ENCODE peak calls at places on chromosomes 4 and X, in eight cellular contexts. M, E, J, P, S, A, U and N are unnamed samples. For H3K4me1, H3K9me3 and H3K36me3, the result is how much of the 10 kb centered on the place peaks cover.

GRCh38 chrX:25144043-25144940 is 128.5 kb upstream of the ARX start:
- DNase-seq in M (peak), S (peak), U (peak), E (peak), J (no peak), P (peak), A (peak), N (peak)

GRCh38 chr4:110484767-110485166 is 8.8 kb downstream of the ENPEP start:
- DNase-seq in J (no peak), P (no peak), U (no peak), M (peak), A (peak), S (no peak), E (no peak), N (no peak)

GRCh38 chr4:56981795-56982201 is 3.1 kb downstream of the POLR2B start:
- DNase-seq in U (peak), E (no peak), A (peak), J (no peak), M (no peak), P (no peak), S (no peak), N (no peak)

GRCh38 chr4:26936284-26937065 is 75.8 kb downstream of the STIM2 start:
- DNase-seq in A (no peak), J (peak), M (no peak), E (no peak), P (peak), U (no peak), S (no peak), N (no peak)

GRCh38 chrX:23901065-23901464 is 6.7 kb downstream of the APOO start:
- DNase-seq in P (no peak), S (no peak), U (peak), J (no peak), M (no peak), E (no peak), A (peak), N (no peak)

GRCh38 chr4:184824776-184825393 is 883 bp downstream of the ACSL1 start:
- DNase-seq in M (no peak), E (no peak), S (no peak), P (no peak), A (peak), J (no peak), U (peak), N (no peak)

GRCh38 chrX:150352114-150352513 is 11.0 kb upstream of the MAMLD1 start:
- DNase-seq in E (no peak), M (no peak), S (no peak), U (no peak), P (no peak), J (no peak), A (peak), N (no peak)

GRCh38 chr4:181148470-181148869 is 1094.7 kb upstream of the TENM3 start:
- DNase-seq in M (no peak), P (no peak), U (no peak), J (no peak), E (no peak), A (no peak), S (no peak), N (no peak)

GRCh38 chrX:152405561-152405960 is 45.6 kb downstream of the GABRA3 start:
- DNase-seq in A (no peak), S (no peak), M (no peak), E (no peak), J (no peak), P (no peak), U (no peak), N (no peak)

GRCh38 chr4:40425799-40426574 is 90.9 kb downstream of the CHRNA9 start:
- DNase-seq in P (no peak), J (no peak), S (no peak), A (no peak), M (no peak), U (no peak), E (no peak), N (no peak)

GRCh38 chrX:2351999-2352995 is 148.5 kb downstream of the DHRSX start:
- DNase-seq in E (peak), M (no peak), J (no peak), A (peak), P (no peak), S (no peak), U (no peak), N (no peak)

GRCh38 chr4:119579823-119580222 is 48.8 kb downstream of the PDE5A start:
- DNase-seq in A (no peak), M (no peak), P (no peak), E (no peak), S (no peak), J (no peak), U (no peak), N (no peak)

GRCh38 chr4:56727150-56727549 is 46.1 kb upstream of the HOPX start:
- DNase-seq in S (no peak), A (peak), E (no peak), P (no peak), U (no peak), J (no peak), M (no peak), N (no peak)

GRCh38 chr4:2073808-2074481 is 14.8 kb downstream of the NAT8L start:
- DNase-seq in M (no peak), J (peak), E (no peak), S (no peak), A (no peak), U (no peak), P (no peak), N (no peak)

GRCh38 chr4:83964996-83965541 is 429.2 kb downstream of the GPAT3 start:
- DNase-seq in J (no peak), S (no peak), E (no peak), A (no peak), P (no peak), M (no peak), U (no peak), N (no peak)

GRCh38 chr4:147828361-147828760 is 96.5 kb downstream of the ARHGAP10 start:
- DNase-seq in E (no peak), S (no peak), M (no peak), U (no peak), A (peak), J (no peak), P (no peak), N (no peak)

GRCh38 chr4:132227349-132228165 is 921.5 kb upstream of the PCDH10 start:
- DNase-seq in J (no peak), S (peak), M (no peak), A (peak), U (no peak), P (peak), E (no peak), N (no peak)

GRCh38 chr4:16413794-16414555 is 187.7 kb upstream of the TAPT1 start:
- DNase-seq in M (no peak), S (no peak), J (no peak), P (no peak), A (no peak), E (no peak), U (no peak), N (no peak)

GRCh38 chr4:25449688-25450087 is 72.6 kb downstream of the ANAPC4 start:
- DNase-seq in P (no peak), M (no peak), A (no peak), S (no peak), E (no peak), J (no peak), U (no peak), N (no peak)

GRCh38 chrX:122913134-122913533 is 270.9 kb upstream of the GRIA3 start:
- DNase-seq in S (no peak), J (no peak), M (no peak), P (no peak), U (no peak), E (no peak), A (no peak), N (no peak)

GRCh38 chr4:19807505-19807904 is 444.2 kb upstream of the SLIT2 start:
- DNase-seq in J (no peak), S (no peak), P (peak), E (no peak), U (no peak), M (no peak), A (peak), N (no peak)

GRCh38 chr4:71382569-71383560 is 44.0 kb downstream of the SLC4A4 start:
- DNase-seq in J (no peak), E (no peak), M (no peak), A (peak), S (no peak), U (no peak), P (no peak), N (no peak)

GRCh38 chr4:184007891-184008290 is 102.8 kb downstream of the STOX2 start:
- DNase-seq in E (no peak), P (no peak), S (no peak), A (peak), U (no peak), M (no peak), J (no peak), N (no peak)

GRCh38 chrX:40524423-40524822 is 56.3 kb upstream of the ATP6AP2 start:
- DNase-seq in P (no peak), S (no peak), E (no peak), A (no peak), U (no peak), M (no peak), J (no peak), N (no peak)

GRCh38 chr4:23900636-23901035 is 10.8 kb upstream of the PPARGC1A start:
- DNase-seq in M (no peak), J (no peak), P (no peak), A (no peak), U (no peak), S (no peak), E (no peak), N (no peak)

GRCh38 chrX:123731258-123731986 is 1.4 kb downstream of the THOC2 start:
- DNase-seq in J (no peak), P (no peak), A (peak), S (no peak), E (no peak), U (peak), M (no peak), N (no peak)

GRCh38 chrX:56789518-56790070 is 60.6 kb downstream of the NBDY start:
- DNase-seq in M (no peak), E (no peak), J (peak), S (no peak), P (no peak), U (no peak), A (no peak), N (no peak)

GRCh38 chr4:61959087-61959486 is 759.0 kb downstream of the ADGRL3 start:
- DNase-seq in A (no peak), P (no peak), J (no peak), E (no peak), S (no peak), M (no peak), U (no peak), N (no peak)
- H3K4me1 ChIP-seq in A (under half), P (under half), J (under half), E (under half), S (under half), M (under half), U (under half), N (under half)

DNA sequence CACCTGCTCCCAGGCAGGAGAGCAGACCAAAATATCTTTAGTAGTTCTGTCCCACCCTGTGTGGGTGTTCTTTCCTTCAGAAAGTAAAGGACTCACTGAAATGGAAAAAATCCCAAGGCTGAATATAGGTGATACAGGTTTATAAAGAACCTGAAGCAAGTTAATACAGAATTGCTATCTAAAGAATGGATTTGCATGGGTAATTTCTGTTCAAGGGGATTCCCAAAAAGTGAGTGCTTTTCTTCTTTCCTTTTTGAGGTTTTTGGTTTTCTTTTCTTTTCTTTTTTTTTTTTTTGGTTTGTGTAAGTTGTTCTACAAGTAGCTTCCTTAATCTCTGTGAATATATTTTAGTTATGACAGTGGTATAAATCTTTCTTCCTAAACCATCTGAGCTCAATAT is 560.7 kb upstream of the BOD1L1 start:
- DNase-seq in J (no peak), S (no peak), P (no peak), A (no peak), M (no peak), U (no peak), E (no peak), N (no peak)
- H3K9me3 ChIP-seq in J (under half), S (under half), P (under half), A (under half), M (under half), U (under half), E (under half), N (under half)

GRCh38 chr4:75819121-75819520 is 83.1 kb downstream of the PPEF2 start:
- DNase-seq in M (no peak), E (no peak), U (no peak), J (no peak), A (no peak), P (no peak), S (no peak), N (no peak)

GRCh38 chr4:75820197-75820596 is 82.1 kb downstream of the PPEF2 start:
- DNase-seq in J (no peak), A (no peak), P (no peak), M (no peak), U (no peak), S (no peak), E (no peak), N (no peak)

GRCh38 chr4:75820676-75821075 is 81.6 kb downstream of the PPEF2 start:
- DNase-seq in E (no peak), A (no peak), U (no peak), J (no peak), M (no peak), S (no peak), P (no peak), N (no peak)

GRCh38 chr4:75821966-75822365 is 80.3 kb downstream of the PPEF2 start:
- DNase-seq in M (no peak), U (no peak), J (no peak), S (no peak), E (no peak), P (no peak), A (peak), N (no peak)

DNA sequence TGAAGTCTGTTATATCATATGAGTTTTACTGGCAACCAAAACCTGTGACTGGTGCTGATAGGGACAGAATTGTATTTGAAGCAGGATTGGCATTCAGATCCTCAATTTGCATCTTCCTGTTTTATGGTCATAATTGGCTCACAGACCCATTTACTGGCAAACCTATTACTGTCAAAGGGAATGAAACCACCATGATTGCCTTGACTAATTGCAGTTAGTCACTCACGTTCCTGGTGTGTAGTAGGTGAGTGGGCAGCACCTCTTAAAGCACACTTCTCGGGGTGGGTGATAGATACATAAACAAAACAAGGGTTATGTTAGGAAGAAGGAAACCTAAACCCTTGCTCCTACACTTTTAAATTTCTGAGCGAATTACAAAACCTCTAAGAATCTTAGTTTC is 81.0 kb downstream of the PPEF2 start:
- DNase-seq in U (no peak), S (no peak), A (no peak), P (no peak), E (no peak), M (no peak), J (no peak), N (no peak)
- H3K36me3 ChIP-seq in U (under half), S (under half), A (under half), P (under half), E (under half), M (under half), J (under half), N (under half)

GRCh38 chr4:86921608-86922252 is 13.1 kb upstream of the AFF1 start:
- DNase-seq in M (no peak), A (no peak), S (no peak), U (no peak), J (no peak), P (no peak), E (no peak), N (no peak)

GRCh38 chr4:86928400-86929255 is 6.2 kb upstream of the AFF1 start:
- DNase-seq in M (no peak), U (no peak), J (no peak), P (no peak), S (no peak), A (no peak), E (no peak), N (no peak)

GRCh38 chr4:86927843-86928395 is 6.9 kb upstream of the AFF1 start:
- DNase-seq in M (peak), U (no peak), E (no peak), A (peak), S (no peak), P (peak), J (no peak), N (no peak)

GRCh38 chr4:86926428-86927086 is 8.3 kb upstream of the AFF1 start:
- DNase-seq in U (no peak), P (no peak), J (no peak), A (peak), S (no peak), M (no peak), E (no peak), N (no peak)

DNA sequence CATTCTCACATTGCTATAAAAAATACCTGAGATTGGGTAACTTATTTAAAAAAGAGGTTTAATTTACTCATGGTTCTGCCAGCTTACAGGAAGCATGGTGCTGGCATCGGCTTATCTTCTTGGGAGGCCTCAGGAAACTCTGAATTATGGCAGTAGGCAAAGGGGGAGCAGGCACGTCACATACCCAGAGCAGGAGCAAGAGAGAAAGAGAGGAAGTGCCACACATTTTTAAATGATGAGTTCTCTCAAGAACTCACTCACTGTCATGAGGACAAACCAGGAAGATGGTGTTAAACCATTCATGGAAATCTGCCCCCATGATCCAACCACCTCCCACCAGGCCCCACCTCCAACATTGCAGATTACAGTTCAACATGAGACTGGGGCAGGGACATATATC is 10.0 kb upstream of the AFF1 start:
- DNase-seq in J (no peak), E (no peak), S (no peak), P (no peak), U (no peak), A (peak), M (no peak), N (no peak)
- H3K4me1 ChIP-seq in J (under half), E (under half), S (under half), P (under half), U (under half), A (under half), M (under half), N (under half)

DNA sequence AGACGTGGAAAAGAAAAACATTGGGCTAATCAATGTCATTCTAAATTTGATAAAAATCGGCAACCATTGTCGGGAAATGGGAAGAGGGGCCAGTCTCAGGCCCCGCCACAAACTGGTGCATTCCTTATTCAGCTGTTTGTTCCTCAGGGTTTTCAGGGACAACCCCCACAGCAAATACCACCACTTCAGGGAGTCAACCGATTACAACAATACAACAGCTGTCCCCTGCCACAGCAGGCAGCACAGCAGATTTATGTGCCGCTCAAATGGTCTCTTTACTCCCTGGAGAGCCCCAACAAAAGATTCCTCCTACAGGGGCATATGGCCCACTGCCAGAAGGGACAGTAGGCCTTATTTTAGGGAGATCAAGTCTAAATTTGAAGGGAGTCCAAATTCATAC is 61.9 kb downstream of the ZNF732 start:
- DNase-seq in P (no peak), S (no peak), U (no peak), J (no peak), M (no peak), A (no peak), E (no peak), N (no peak)
- H3K9me3 ChIP-seq in P (under half), S (under half), U (under half), J (under half), M (under half), A (under half), E (under half), N (under half)

GRCh38 chr4:8296491-8296890 is 26.9 kb downstream of the HTRA3 start:
- DNase-seq in S (no peak), A (no peak), E (no peak), M (peak), U (no peak), J (peak), P (peak), N (no peak)

GRCh38 chr4:8297691-8298485 is 28.3 kb downstream of the HTRA3 start:
- DNase-seq in U (no peak), P (peak), J (peak), A (no peak), E (no peak), S (no peak), M (peak), N (no peak)

GRCh38 chr4:8295471-8295870 is 25.9 kb downstream of the HTRA3 start:
- DNase-seq in E (no peak), P (no peak), U (no peak), J (peak), S (no peak), A (no peak), M (no peak), N (no peak)

GRCh38 chr4:8294775-8295174 is 25.2 kb downstream of the HTRA3 start:
- DNase-seq in U (no peak), S (no peak), A (no peak), J (no peak), P (no peak), M (no peak), E (no peak), N (no peak)

DNA sequence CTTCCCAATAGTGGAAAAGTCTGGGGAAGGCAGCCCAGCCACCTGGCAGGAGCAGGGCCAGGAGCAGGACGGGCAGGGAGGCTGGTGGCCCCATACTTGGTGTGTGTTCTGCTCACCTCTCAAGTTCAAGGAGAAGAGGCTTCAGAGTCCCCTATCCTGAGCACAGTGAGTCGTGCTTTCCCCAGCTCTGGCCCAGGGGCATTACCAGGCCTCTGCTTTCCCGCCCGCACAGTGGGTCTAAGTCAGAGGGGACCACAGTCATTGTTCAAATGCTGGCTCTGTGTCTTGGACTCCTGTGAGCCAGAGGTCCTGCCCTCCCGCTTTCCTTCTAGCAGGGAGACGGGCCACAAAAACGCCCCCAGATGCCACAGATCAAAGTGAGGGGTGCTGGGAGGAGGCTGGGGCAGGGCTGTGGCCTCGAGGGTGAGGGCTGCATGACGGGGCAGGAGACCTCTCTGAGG is 27.6 kb downstream of the HTRA3 start:
- DNase-seq in U (no peak), M (no peak), A (no peak), J (no peak), E (no peak), P (peak), S (no peak), N (no peak)
- H3K36me3 ChIP-seq in U (under half), M (under half), A (under half), J (under half), E (under half), P (under half), S (under half), N (under half)

DNA sequence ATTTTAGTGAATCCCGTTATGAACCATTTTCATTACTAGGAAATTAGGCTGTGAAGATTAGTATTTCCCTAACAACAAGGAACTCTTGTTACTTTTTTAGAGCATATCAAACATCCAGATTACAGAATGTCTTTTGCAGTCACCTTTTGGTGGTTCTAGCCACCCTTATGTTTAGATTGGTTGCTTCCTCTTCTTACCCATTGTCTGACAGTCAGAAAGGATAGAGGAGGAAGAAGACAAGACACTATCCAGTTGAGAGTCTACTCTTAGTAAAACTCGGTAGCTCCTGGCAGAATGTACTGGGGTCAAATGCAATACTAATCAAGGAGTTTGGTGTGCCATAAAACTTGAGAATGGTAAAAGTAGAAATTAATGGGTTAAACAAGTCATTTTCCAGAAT is 1.6 kb upstream of the GUCY1A1 start:
- DNase-seq in A (no peak), M (no peak), E (no peak), P (no peak), S (no peak), J (no peak), U (no peak), N (no peak)
- H3K4me1 ChIP-seq in A (under half), M (under half), E (under half), P (under half), S (under half), J (under half), U (under half), N (under half)

GRCh38 chr4:17550549-17550948 is 26.4 kb upstream of the LAP3 start:
- DNase-seq in A (no peak), E (no peak), P (no peak), M (no peak), S (no peak), J (no peak), U (no peak), N (no peak)
- H3K9me3 ChIP-seq in A (under half), E (under half), P (under half), M (under half), S (under half), J (under half), U (under half), N (under half)